ENCODE peak calls at places on chromosomes 5 and 9, in four cellular contexts. S, Y, T and G are unnamed samples. For H3K9me3, the result is how much of the 10 kb centered on the place peaks cover.

GRCh38 chr9:133119461-133120342 is 1.3 kb downstream of the RALGDS start:
- DNase-seq in S (no peak), Y (no peak), T (no peak), G (no peak)

GRCh38 chr5:142235050-142235797 is 89.6 kb downstream of the SPRY4 start:
- DNase-seq in S (no peak), Y (no peak), T (no peak), G (no peak)

GRCh38 chr5:84821924-84822323 is 437.2 kb upstream of the EDIL3 start:
- DNase-seq in S (no peak), Y (no peak), T (no peak), G (no peak)

GRCh38 chr9:16154570-16155078 is 601.8 kb downstream of the CCDC171 start:
- DNase-seq in S (no peak), Y (no peak), T (no peak), G (peak)

GRCh38 chr5:176653986-176654385 is 6.7 kb downstream of the TSPAN17 start:
- DNase-seq in S (no peak), Y (peak), T (no peak), G (no peak)

GRCh38 chr5:174398171-174398570 is 326.2 kb upstream of the MSX2 start:
- DNase-seq in S (no peak), Y (no peak), T (no peak), G (no peak)

GRCh38 chr9:101758300-101758930 is 20.0 kb upstream of the GRIN3A start:
- DNase-seq in S (no peak), Y (no peak), T (no peak), G (no peak)

GRCh38 chr5:54062958-54063357 is 247.4 kb downstream of the ARL15 start:
- DNase-seq in S (no peak), Y (no peak), T (no peak), G (no peak)

GRCh38 chr9:5509573-5509972 is 758 bp upstream of the PDCD1LG2 start:
- DNase-seq in S (no peak), Y (no peak), T (peak), G (no peak)

GRCh38 chr9:71446499-71447411 is 321.6 kb downstream of the CEMIP2 start:
- DNase-seq in S (peak), Y (peak), T (no peak), G (no peak)
- TF ChIP-seq CTCF in S (no peak), Y (no peak), T (no peak), G (no peak)

DNA sequence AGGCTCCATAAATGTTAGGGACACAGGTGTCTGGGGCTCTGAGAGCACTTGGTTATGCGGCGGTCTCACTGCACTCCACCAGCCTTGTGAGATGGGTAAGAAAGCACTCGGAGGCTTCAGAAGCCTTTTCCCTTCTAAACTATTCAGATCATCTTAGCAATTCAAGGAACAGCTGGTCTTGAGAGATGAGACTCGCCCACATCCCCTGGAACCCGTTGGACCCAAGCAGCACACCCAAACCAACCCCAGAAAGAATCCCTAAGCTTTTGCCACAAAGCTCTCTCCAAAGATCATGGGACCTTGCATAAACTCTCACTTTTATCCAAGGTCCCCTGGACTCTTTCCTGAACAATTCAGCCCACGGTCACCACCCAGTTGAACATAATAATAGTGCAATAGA is 90.2 kb downstream of the RAPGEF1 start:
- DNase-seq in S (no peak), Y (no peak), T (no peak), G (no peak)
- H3K27ac ChIP-seq in S (no peak), Y (no peak), T (no peak), G (no peak)

DNA sequence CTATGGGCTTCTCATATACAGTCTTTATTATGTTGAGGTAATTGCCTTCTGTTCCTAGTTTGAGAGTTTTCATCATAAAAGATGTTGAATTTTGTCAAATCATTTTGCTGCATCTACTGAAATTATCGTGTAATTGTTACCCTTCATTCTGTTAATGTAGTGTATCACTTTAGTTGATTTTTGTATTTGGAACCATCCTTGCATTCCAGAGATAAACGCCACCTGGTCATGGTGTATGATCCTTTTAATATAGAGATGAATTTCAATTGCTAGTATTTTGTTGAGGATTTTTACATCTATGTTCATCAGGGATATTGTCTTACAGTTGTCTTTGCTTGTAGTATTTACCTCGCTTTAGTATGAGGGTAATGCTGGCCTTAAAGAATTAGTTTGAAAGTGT is 19.3 kb downstream of the MEIKIN start:
- DNase-seq in S (no peak), Y (no peak), T (no peak), G (no peak)
- H3K9me3 ChIP-seq in S (under half), Y (half or more), T (under half), G (under half)

GRCh38 chr5:40367260-40367659 is 312.5 kb upstream of the PTGER4 start:
- DNase-seq in S (no peak), Y (no peak), T (no peak), G (no peak)
- TF ChIP-seq CTCF in S (no peak), Y (no peak), T (no peak), G (no peak)

GRCh38 chr5:160751297-160751696 is 100.7 kb downstream of the ATP10B start:
- DNase-seq in S (no peak), Y (no peak), T (no peak), G (no peak)

GRCh38 chr5:160747559-160747958 is 104.5 kb downstream of the ATP10B start:
- DNase-seq in S (no peak), Y (no peak), T (no peak), G (no peak)

GRCh38 chr5:160749026-160749425 is 103.0 kb downstream of the ATP10B start:
- DNase-seq in S (no peak), Y (no peak), T (no peak), G (no peak)

GRCh38 chr5:160749682-160750081 is 102.3 kb downstream of the ATP10B start:
- DNase-seq in S (no peak), Y (no peak), T (no peak), G (no peak)

DNA sequence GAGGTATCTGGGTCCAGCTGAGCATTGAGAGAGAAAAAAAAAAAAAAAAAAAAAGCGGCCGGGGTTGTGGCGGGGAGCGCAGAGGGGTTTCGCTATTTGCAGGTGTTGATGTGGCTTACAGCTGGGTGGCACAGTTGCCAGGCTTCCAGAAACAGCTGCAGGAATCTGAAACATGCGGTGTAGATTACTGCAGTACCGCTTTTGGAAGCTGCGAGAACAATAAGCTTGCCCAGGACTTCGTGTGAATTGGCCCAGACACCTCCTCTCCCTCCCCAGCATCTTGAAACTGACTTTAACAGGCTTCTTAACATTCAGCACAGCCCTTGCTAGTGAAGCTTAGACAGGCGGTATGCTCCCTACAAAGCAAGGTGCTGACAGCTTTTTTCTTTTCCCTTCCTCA is 104.0 kb downstream of the ATP10B start:
- DNase-seq in S (no peak), Y (no peak), T (no peak), G (no peak)
- H3K27ac ChIP-seq in S (no peak), Y (no peak), T (no peak), G (no peak)

DNA sequence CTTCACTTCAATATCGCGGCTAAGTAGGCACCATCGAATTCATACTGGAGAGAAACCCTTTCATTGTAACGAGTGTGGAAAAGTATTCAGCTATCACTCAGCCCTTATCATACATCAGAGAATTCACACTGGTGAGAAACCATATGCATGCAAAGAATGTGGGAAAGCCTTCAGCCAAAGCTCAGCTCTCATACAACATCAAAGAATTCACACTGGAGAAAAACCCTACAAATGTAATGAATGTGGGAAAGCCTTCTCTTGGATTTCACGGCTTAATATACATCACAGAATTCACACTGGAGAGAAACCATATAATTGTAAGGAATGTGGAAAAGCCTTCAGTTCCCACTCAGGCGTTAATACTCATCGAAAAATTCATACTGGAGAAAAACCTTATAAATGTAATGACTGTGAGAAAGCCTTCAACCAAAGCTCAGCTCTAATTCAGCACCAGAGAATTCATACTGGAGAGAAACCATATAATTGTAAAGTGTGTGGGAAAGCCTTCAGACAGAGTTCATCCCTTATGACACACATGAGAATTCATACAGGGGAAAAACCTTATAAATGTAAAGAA is 9.5 kb downstream of the ZNF879 start:
- DNase-seq in S (no peak), Y (no peak), T (no peak), G (no peak)
- H3K9me3 ChIP-seq in S (half or more), Y (half or more), T (under half), G (half or more)